ENCODE peak calls at places on chromosomes 1 and 21, in seven cellular contexts. V is GM12865, X is mesothelial cell of epicardium, E is H9, A is B cell, Y is body of pancreas, F is esophagus squamous epithelium. C is an unnamed sample.

GRCh38 chr21:25929859-25930520 is 195.2 kb downstream of the GABPA start:
- DNase-seq in V (no peak), X (no peak), E (no peak), A (no peak), Y (no peak), F (no peak), C (no peak)

GRCh38 chr1:187001198-187001904 is 172.6 kb downstream of the PLA2G4A start:
- DNase-seq in V (no peak), X (no peak), E (no peak), A (no peak), Y (no peak), F (no peak), C (no peak)

GRCh38 chr1:185170291-185170848 is 13.4 kb downstream of the SWT1 start:
- DNase-seq in V (peak), X (no peak), E (peak), A (peak), Y (peak), F (no peak), C (peak)

GRCh38 chr21:36077758-36078157 is 7.9 kb downstream of the CBR1 start:
- DNase-seq in V (no peak), X (no peak), E (no peak), A (no peak), Y (no peak), F (no peak), C (no peak)

GRCh38 chr1:5692649-5693048 is 299.6 kb downstream of the NPHP4 start:
- DNase-seq in V (no peak), X (no peak), E (no peak), A (no peak), Y (no peak), F (no peak), C (no peak)

GRCh38 chr1:145992502-145992936 is 3.9 kb downstream of the TXNIP start:
- DNase-seq in V (no peak), X (no peak), E (no peak), A (no peak), Y (no peak), F (no peak), C (no peak)

GRCh38 chr21:17783816-17784598 is 35.1 kb downstream of the C21orf91 start:
- DNase-seq in V (peak), X (no peak), E (no peak), A (peak), Y (no peak), F (no peak), C (no peak)

GRCh38 chr1:60573726-60574409 is 500.3 kb upstream of the C1orf87 start:
- DNase-seq in V (no peak), X (no peak), E (no peak), A (no peak), Y (peak), F (no peak), C (no peak)

GRCh38 chr21:35738342-35738961 is 321.9 kb downstream of the SETD4 start:
- DNase-seq in V (no peak), X (no peak), E (no peak), A (no peak), Y (peak), F (no peak), C (no peak)

DNA sequence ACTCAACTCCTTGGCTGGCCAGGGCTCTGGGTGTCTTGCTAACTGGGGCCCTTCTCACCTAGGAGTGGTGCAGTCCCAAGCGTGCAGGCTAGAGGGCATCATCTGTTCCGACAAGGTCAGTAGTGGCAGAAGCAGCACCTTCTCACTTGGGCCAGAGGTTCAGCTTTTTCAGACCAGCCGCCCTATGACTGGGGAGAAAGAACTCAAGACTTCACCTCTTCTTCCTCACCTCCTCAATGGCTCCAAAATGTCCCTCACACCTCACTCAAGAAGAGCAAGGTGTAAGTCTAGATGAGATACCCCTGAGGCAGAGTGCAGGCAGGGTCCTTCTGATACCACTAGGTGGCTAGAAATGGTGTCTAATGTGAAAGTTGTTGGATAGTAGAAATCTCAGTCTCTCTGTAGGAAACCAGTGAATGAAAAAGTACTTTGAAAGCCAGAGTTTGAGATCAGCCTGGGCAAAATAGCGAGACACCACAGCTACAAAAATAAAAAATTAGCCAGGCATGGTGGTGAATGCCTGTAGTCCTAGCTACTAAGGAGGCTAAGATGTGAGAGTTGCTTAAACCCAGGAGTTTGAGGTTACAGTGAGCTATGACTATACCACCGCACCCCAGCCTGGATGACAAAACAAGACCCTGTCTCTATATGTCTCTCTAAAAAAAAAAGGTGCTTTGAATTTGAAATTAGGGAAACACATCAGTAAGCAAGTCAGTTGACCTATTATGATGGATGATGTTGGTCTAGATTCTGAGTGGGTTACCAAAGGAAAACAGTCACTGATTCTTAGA is 8.6 kb upstream of the IL20 start:
- DNase-seq in V (peak), X (no peak), E (no peak), A (peak), Y (no peak), F (no peak), C (no peak)
- TF ChIP-seq CTCF in V (peak), X (no peak), E (peak), A (peak), Y (peak), F (peak), C (no peak)

GRCh38 chr1:27366411-27367159 is at the start of gene MAP3K6:
- DNase-seq in V (peak), X (no peak), E (peak), A (peak), Y (peak), F (peak), C (peak)
- TF ChIP-seq CTCF in V (peak), X (no peak), E (peak), A (peak), Y (peak), F (peak), C (no peak)

DNA sequence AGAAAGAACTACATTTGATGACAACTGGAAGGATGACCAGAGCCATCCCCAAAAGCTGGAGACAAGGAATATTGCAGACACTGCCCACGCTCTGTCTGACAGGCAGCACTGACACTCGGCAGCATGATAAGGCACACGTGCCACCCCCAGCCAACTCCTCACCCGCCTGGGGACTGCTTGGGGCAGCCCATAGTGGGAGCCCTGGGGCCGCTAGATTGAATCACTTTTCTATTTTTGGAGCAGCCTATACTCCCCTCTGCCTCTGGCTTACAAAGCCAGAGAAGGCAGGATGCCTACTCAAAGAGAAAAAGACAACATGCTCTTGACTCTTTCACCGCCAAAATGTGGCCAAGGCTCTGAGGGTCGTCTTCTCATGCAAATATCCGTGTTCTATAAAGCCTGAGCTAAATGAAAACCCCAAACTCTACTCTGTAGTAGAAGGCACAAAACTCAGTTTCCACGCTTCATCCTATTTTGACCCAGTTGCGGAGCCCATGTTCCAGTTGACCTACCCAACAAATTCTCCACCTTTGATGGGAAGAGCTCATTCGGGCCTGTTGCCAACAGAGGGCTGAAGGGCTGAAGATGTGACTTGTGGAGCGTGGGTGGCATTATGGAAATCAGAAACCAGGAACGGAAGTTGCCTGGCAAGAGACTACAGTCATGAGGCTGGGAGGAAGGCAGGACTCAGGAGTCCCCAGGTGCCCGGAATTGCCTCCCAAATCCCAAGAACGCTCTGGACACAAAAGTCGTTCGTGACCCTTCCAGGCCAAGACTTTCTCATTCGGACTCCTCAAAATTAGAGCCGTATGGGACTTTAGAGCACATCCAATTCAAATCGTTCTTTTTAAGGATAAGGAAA is 1.1 kb downstream of the SMG5 start:
- DNase-seq in V (peak), X (no peak), E (no peak), A (no peak), Y (peak), F (no peak), C (no peak)
- TF ChIP-seq CTCF in V (peak), X (no peak), E (no peak), A (no peak), Y (no peak), F (no peak), C (no peak)

DNA sequence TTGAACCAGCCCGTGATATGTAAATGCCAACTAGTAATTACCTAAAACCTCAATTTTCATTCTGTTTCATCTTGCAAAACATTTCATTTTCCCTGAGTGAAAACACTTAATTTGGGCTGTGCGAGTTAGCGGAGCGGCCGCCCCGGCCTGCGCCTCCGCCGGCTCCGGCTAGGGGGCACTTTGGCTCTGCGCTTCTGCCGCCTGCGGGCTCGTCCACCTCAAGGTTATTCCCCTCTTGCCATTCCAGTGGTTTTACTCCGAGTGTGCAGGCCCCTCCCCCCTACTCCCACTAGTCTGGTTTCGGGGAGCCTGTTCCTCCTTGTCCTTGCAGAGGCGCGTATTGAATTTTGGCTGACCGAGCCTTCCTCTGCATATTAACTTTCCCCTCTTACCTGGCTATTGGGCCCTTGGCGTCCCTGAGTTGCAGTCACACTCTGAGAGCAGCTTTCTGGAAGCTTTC is 55.6 kb downstream of the PEX14 start:
- DNase-seq in V (no peak), X (peak), E (peak), A (no peak), Y (peak), F (no peak), C (peak)
- TF ChIP-seq CTCF in V (no peak), X (peak), E (peak), A (peak), Y (peak), F (peak), C (peak)

GRCh38 chr1:230863449-230863848 is 4.9 kb downstream of the C1orf198 start:
- DNase-seq in V (no peak), X (no peak), E (no peak), A (no peak), Y (peak), F (no peak), C (no peak)

GRCh38 chr1:230861970-230862595 is 6.2 kb downstream of the C1orf198 start:
- DNase-seq in V (no peak), X (no peak), E (no peak), A (no peak), Y (no peak), F (no peak), C (no peak)

GRCh38 chr1:230858918-230859819 is 9.2 kb downstream of the C1orf198 start:
- DNase-seq in V (no peak), X (no peak), E (no peak), A (no peak), Y (no peak), F (no peak), C (no peak)

GRCh38 chr1:230860617-230861384 is 7.5 kb downstream of the C1orf198 start:
- DNase-seq in V (no peak), X (no peak), E (no peak), A (no peak), Y (no peak), F (no peak), C (no peak)

GRCh38 chr1:230861489-230861888 is 6.8 kb downstream of the C1orf198 start:
- DNase-seq in V (no peak), X (no peak), E (peak), A (no peak), Y (no peak), F (no peak), C (no peak)
- TF ChIP-seq CTCF in V (no peak), X (no peak), E (peak), A (no peak), Y (no peak), F (no peak), C (no peak)

GRCh38 chr1:197619008-197619640 is 156.2 kb downstream of the DENND1B start:
- DNase-seq in V (no peak), X (no peak), E (no peak), A (no peak), Y (no peak), F (no peak), C (no peak)

GRCh38 chr1:197615693-197616011 is 159.6 kb downstream of the DENND1B start:
- DNase-seq in V (no peak), X (no peak), E (no peak), A (no peak), Y (no peak), F (no peak), C (no peak)

GRCh38 chr1:197618065-197618464 is 157.2 kb downstream of the DENND1B start:
- DNase-seq in V (no peak), X (no peak), E (no peak), A (no peak), Y (no peak), F (no peak), C (no peak)

GRCh38 chr1:197620660-197621273 is 154.5 kb downstream of the DENND1B start:
- DNase-seq in V (no peak), X (no peak), E (no peak), A (no peak), Y (no peak), F (no peak), C (no peak)

DNA sequence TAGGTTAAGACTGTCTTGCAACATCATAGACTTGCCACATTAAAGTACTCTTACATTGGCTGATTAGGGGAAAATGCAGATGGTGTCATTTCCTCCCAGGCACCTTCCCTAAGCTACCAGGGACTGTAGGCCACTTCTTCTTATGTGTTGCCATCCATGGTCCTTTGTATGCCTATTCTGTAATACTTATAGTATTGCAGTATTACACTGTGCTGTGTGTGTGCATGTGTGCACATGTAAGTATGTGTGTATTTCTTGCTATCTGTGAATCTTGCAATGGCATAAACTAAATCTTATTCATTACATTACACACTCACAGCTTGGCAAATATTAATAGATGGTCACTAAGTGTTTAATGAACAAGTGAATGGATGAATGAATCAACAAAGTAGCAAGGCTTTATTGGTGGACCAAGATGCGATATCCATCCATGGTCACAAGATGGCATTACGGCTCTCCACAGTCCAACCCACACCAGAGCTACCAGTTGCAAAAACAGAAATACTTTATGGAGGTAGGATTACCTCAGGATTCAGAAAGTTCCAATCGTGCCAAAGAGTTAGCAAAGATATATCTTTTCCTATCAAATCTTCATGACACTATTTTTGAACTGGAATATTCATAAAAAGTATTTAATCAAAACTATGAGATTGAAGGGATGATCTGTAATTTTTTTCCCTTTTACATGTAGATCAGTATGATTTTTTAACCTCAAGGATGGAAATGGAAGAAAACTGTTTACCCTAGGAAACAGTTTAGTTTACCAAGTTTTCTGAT is 160.2 kb downstream of the DENND1B start:
- DNase-seq in V (peak), X (no peak), E (no peak), A (no peak), Y (peak), F (no peak), C (peak)
- TF ChIP-seq CTCF in V (peak), X (peak), E (peak), A (peak), Y (peak), F (peak), C (peak)

DNA sequence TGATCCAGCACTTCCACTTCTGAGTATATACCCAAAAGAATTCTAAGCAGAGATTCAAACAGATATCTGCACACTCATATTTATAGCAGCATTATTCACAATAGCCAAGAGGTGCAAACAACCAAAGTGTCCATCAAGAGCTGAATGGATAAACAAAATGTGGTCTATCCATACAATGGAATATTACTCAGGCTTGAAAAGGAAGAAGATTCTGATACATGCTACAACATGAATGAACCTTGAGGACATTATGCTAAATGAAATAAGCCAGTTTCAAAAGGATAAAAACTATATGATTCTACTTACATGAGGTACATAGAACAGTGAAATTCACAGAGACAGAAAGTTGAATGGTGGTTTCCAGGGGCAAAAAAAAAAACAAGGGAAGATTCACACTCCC is 88.9 kb downstream of the CCDC185 start:
- DNase-seq in V (no peak), X (no peak), E (no peak), A (no peak), Y (no peak), F (no peak), C (no peak)
- TF ChIP-seq CTCF in V (no peak), X (no peak), E (no peak), A (no peak), Y (no peak), F (no peak), C (no peak)